ENCODE peak calls at places on chromosomes 3 and 15, in four cellular contexts. J is K562, F is H1, B is HepG2. D is an unnamed sample.

GRCh38 chr3:169627789-169628188 is 35.7 kb downstream of the MECOM start:
- DNase-seq in J (no peak), F (no peak), B (no peak), D (no peak)

GRCh38 chr3:8266679-8267267 is 234.8 kb upstream of the LMCD1 start:
- DNase-seq in J (no peak), F (no peak), B (no peak), D (no peak)

GRCh38 chr15:69987492-69988482 is 109.9 kb downstream of the TLE3 start:
- DNase-seq in J (no peak), F (no peak), B (no peak), D (no peak)

GRCh38 chr15:77455696-77456293 is 35.1 kb downstream of the HMG20A start:
- DNase-seq in J (no peak), F (no peak), B (no peak), D (no peak)

GRCh38 chr15:87604857-87605446 is 651.6 kb downstream of the NTRK3 start:
- DNase-seq in J (peak), F (no peak), B (no peak), D (no peak)

GRCh38 chr3:104604326-104605010 is 762.2 kb upstream of the ALCAM start:
- DNase-seq in J (no peak), F (no peak), B (no peak), D (peak)

GRCh38 chr15:71050461-71050860 is 64.8 kb upstream of the THSD4 start:
- DNase-seq in J (no peak), F (no peak), B (no peak), D (no peak)

GRCh38 chr3:76651784-76652183 is 388.1 kb upstream of the ROBO2 start:
- DNase-seq in J (no peak), F (no peak), B (no peak), D (no peak)

GRCh38 chr3:127417709-127418559 is 130.1 kb upstream of the PRR20G start:
- DNase-seq in J (no peak), F (no peak), B (no peak), D (no peak)

GRCh38 chr3:98954806-98955205 is 53.3 kb upstream of the DCBLD2 start:
- DNase-seq in J (no peak), F (no peak), B (no peak), D (peak)

GRCh38 chr3:51099794-51100542 is 285.1 kb upstream of the MANF start:
- DNase-seq in J (peak), F (peak), B (peak), D (peak)

GRCh38 chr3:65597952-65598413 is 440.7 kb downstream of the MAGI1 start:
- DNase-seq in J (peak), F (peak), B (no peak), D (no peak)

GRCh38 chr3:140117111-140117526 is 182.1 kb downstream of the CLSTN2 start:
- DNase-seq in J (no peak), F (no peak), B (no peak), D (no peak)
- TF ChIP-seq FOSL1 in J (no peak), F (no peak), B (no peak), D (no peak)

GRCh38 chr15:74398183-74398582 is 30.7 kb upstream of the CYP11A1 start:
- DNase-seq in J (no peak), F (no peak), B (no peak), D (no peak)
- H3K4me2 ChIP-seq in J (no peak), F (no peak), B (no peak), D (peak)

GRCh38 chr3:164468055-164468454 is 610.2 kb downstream of the SI start:
- DNase-seq in J (no peak), F (no peak), B (no peak), D (no peak)
- TF ChIP-seq FOSL1 in J (no peak), F (no peak), B (no peak), D (no peak)

GRCh38 chr3:45599424-45599886 is 4.9 kb downstream of the LIMD1 start:
- DNase-seq in J (no peak), F (no peak), B (no peak), D (no peak)
- H3K4me2 ChIP-seq in J (no peak), F (no peak), B (peak), D (no peak)

DNA sequence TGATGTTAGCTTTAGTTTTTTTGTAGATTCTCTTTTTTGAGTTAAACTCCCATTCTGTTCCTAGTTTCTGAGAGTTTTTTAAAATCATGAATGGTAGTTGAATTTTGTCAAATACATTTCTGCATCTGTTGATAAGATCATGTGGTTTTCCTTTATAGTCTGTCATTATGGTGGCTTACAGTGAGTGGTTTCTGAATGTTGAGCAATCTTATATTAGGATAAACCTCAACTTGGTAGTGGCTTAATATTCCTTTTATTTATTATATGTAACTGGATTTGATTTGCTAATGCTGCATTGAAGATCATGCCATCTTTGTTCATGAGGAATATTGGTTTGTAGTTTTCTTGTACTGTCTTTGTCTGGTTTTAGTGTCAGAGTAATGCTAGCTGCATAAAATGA is 34.9 kb downstream of the NEO1 start:
- DNase-seq in J (no peak), F (no peak), B (no peak), D (no peak)
- TF ChIP-seq FOSL1 in J (no peak), F (no peak), B (no peak), D (no peak)

GRCh38 chr3:146517684-146518435 is 26.5 kb downstream of the PLSCR1 start:
- DNase-seq in J (no peak), F (no peak), B (no peak), D (no peak)
- H3K4me2 ChIP-seq in J (no peak), F (no peak), B (no peak), D (no peak)